ENCODE peak calls at places on chromosomes 11 and 22, in ten cellular contexts. U is HCT116, D is body of pancreas, P is IMR-90, G is K562, V is ovary, M is breast epithelium, N is GM12878, Q is sigmoid colon, S is gastrocnemius medialis. X is an unnamed sample. For H3K4me1, the result is how much of the 10 kb centered on the place peaks cover.

GRCh38 chr11:126628790-126629621 is 273.5 kb downstream of the ST3GAL4 start:
- DNase-seq in U (no peak), D (no peak), P (peak), G (no peak), V (no peak), M (no peak), N (no peak), Q (no peak), S (no peak), X (no peak)

GRCh38 chr11:120519474-120519873 is 7.9 kb downstream of the GRIK4 start:
- DNase-seq in U (no peak), D (no peak), P (no peak), G (no peak), V (no peak), M (no peak), N (no peak), Q (peak), S (no peak), X (no peak)

GRCh38 chr11:94780432-94780831 is 12.3 kb downstream of the AMOTL1 start:
- DNase-seq in U (no peak), D (no peak), P (no peak), G (no peak), V (no peak), M (no peak), N (no peak), Q (no peak), S (no peak), X (no peak)

GRCh38 chr11:98630736-98631135 is 390.0 kb upstream of the CNTN5 start:
- DNase-seq in U (no peak), D (no peak), P (no peak), G (no peak), V (no peak), M (no peak), N (no peak), Q (no peak), S (no peak), X (no peak)

GRCh38 chr11:73972187-73972586 is 10.5 kb downstream of the UCP2 start:
- DNase-seq in U (no peak), D (no peak), P (no peak), G (peak), V (no peak), M (peak), N (no peak), Q (peak), S (no peak), X (no peak)

GRCh38 chr22:24471570-24471969 is 23.6 kb upstream of the UPB1 start:
- DNase-seq in U (no peak), D (peak), P (peak), G (no peak), V (peak), M (no peak), N (no peak), Q (peak), S (peak), X (no peak)

GRCh38 chr11:117668291-117668690 is 128.7 kb downstream of the DSCAML1 start:
- DNase-seq in U (no peak), D (no peak), P (no peak), G (no peak), V (no peak), M (no peak), N (no peak), Q (no peak), S (no peak), X (no peak)

GRCh38 chr11:203945-204586 is 3.1 kb downstream of the BET1L start:
- DNase-seq in U (no peak), D (no peak), P (no peak), G (no peak), V (no peak), M (no peak), N (no peak), Q (peak), S (no peak), X (no peak)

GRCh38 chr11:84558085-84558905 is 1068.8 kb downstream of the DLG2 start:
- DNase-seq in U (peak), D (peak), P (peak), G (peak), V (no peak), M (no peak), N (no peak), Q (no peak), S (no peak), X (no peak)

GRCh38 chr11:102596578-102596977 is 28.6 kb downstream of the MMP20 start:
- DNase-seq in U (no peak), D (no peak), P (no peak), G (no peak), V (no peak), M (no peak), N (no peak), Q (no peak), S (no peak), X (no peak)

GRCh38 chr11:130121430-130121978 is 38.1 kb upstream of the ST14 start:
- DNase-seq in U (peak), D (no peak), P (peak), G (no peak), V (no peak), M (no peak), N (no peak), Q (no peak), S (no peak), X (no peak)

GRCh38 chr11:72642815-72643511 is 31.3 kb downstream of the PDE2A start:
- DNase-seq in U (peak), D (peak), P (peak), G (peak), V (peak), M (no peak), N (no peak), Q (peak), S (no peak), X (no peak)

GRCh38 chr11:35337136-35337918 is 82.0 kb downstream of the SLC1A2 start:
- DNase-seq in U (peak), D (peak), P (peak), G (peak), V (no peak), M (no peak), N (no peak), Q (no peak), S (no peak), X (no peak)

GRCh38 chr11:75763846-75764245 is 4.7 kb upstream of the DGAT2 start:
- DNase-seq in U (no peak), D (no peak), P (no peak), G (no peak), V (no peak), M (no peak), N (no peak), Q (no peak), S (no peak), X (no peak)

GRCh38 chr11:85318573-85318972 is 308.6 kb downstream of the DLG2 start:
- DNase-seq in U (no peak), D (no peak), P (no peak), G (no peak), V (no peak), M (no peak), N (no peak), Q (no peak), S (no peak), X (no peak)

GRCh38 chr11:1271002-1271401 is 38.4 kb downstream of the TOLLIP start:
- DNase-seq in U (no peak), D (no peak), P (peak), G (peak), V (no peak), M (no peak), N (no peak), Q (no peak), S (no peak), X (no peak)

GRCh38 chr11:68542617-68543016 is 82.1 kb downstream of the PPP6R3 start:
- DNase-seq in U (no peak), D (no peak), P (peak), G (no peak), V (peak), M (no peak), N (no peak), Q (peak), S (no peak), X (no peak)

GRCh38 chr22:38266120-38266519 is 6.7 kb downstream of the TMEM184B start:
- DNase-seq in U (no peak), D (peak), P (peak), G (peak), V (no peak), M (no peak), N (no peak), Q (no peak), S (no peak), X (no peak)

GRCh38 chr11:35943761-35944502 is at the start of gene LDLRAD3:
- DNase-seq in U (peak), D (peak), P (peak), G (peak), V (peak), M (peak), N (no peak), Q (peak), S (peak), X (no peak)

GRCh38 chr22:22380098-22381030 is 128.2 kb downstream of the ZNF280B start:
- DNase-seq in U (no peak), D (no peak), P (no peak), G (peak), V (no peak), M (no peak), N (no peak), Q (no peak), S (no peak), X (no peak)

DNA sequence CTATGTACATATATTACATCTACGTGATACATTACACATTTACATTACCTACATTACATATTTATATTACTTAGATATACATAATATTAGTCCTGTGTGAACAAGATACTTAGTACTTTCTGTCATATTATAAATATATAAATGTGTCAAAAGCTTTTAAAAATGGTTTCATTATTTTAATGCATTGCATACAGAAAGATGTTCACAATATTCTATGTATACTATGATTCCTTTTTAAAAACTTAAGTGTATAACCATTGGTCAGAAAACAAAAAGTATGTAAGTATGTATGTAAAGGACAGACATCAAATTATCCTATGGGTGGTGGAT is 647 bp upstream of the ZW10 start:
- DNase-seq in U (no peak), D (no peak), P (no peak), G (no peak), V (no peak), M (no peak), N (no peak), Q (no peak), S (no peak), X (no peak)
- TF ChIP-seq CTCF in U (no peak), D (no peak), P (no peak), G (no peak), V (no peak), M (peak), N (no peak), Q (no peak), S (no peak), X (no peak)

DNA sequence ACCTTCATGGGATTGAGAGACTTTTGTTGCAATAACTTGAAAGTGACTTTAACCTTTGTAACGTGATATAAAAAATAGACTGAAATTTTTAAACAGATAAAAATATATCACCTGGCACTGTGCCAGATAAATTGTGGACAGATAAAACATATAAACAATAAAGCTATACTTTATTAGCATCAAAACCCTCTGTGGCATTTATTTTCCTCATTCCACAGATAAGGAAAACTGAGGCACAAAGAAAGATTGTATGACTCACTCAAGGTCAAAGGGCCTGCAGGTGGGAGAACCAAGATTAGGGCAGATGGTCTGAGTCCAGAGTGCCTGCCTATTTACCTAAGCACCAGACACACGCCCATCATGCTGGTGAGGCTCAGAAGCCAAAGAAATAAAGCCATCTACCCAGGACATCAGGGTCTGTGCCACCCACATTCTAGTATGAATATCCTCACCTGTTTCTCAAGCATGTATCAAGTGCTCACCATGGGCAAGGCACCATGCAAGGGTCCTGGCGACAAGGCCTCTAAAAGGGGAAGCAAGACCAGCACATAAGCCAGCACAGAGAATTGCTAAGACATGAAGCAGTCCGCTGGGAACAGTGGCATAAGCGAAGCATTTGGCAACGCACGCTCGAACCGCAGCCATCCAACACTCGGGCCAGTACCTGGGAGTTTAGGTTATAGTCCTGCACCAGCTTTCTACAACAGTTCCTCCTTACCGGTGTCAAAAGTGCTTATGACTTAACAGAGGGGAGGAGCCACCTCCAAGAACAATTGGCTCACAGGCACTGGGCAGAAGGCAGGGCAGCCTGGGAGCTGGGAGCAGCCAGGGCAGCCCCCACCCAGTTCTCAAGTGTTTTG is 17.6 kb downstream of the MYH9 start:
- DNase-seq in U (no peak), D (peak), P (peak), G (peak), V (no peak), M (no peak), N (no peak), Q (peak), S (no peak), X (no peak)
- TF ChIP-seq POLR2A in U (no peak), D (peak), P (no peak), G (no peak), V (no peak), M (no peak), N (no peak), Q (peak), S (no peak), X (no peak)

DNA sequence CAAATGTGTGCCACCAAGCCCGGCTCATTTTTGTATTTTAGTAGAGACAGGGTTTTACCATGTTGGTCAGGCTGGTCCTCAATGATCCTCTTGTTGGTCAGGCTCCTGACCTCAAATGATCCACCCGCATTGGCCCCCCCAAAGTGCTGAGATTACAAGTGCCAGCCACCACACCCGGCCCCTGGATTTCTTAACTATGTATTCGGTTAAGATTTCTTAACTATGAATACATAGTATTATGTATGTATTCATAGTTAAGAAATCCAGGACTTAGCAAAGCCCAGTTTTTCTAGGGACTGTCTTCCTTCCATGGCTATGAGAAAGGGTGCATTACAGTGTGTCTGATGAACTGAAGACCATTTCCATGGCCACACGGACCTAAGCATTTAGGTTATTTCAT is 1.7 kb downstream of the C11orf91 start:
- DNase-seq in U (no peak), D (no peak), P (no peak), G (no peak), V (no peak), M (no peak), N (no peak), Q (no peak), S (no peak), X (no peak)
- H3K4me1 ChIP-seq in U (half or more), D (half or more), P (under half), G (under half), V (under half), M (under half), N (under half), Q (under half), S (half or more), X (half or more)

GRCh38 chr22:43592470-43592869 is 180.7 kb downstream of the MPPED1 start:
- DNase-seq in U (no peak), D (peak), P (peak), G (no peak), V (no peak), M (no peak), N (no peak), Q (no peak), S (no peak), X (no peak)
- TF ChIP-seq CTCF in U (peak), D (no peak), P (peak), G (peak), V (no peak), M (no peak), N (peak), Q (no peak), S (no peak), X (no peak)

GRCh38 chr11:12573707-12574106 is 100.5 kb upstream of the TEAD1 start:
- DNase-seq in U (no peak), D (no peak), P (no peak), G (no peak), V (no peak), M (no peak), N (no peak), Q (no peak), S (no peak), X (no peak)
- TF ChIP-seq POLR2A in U (no peak), D (no peak), P (no peak), G (no peak), V (no peak), M (no peak), N (no peak), Q (no peak), S (no peak), X (no peak)

DNA sequence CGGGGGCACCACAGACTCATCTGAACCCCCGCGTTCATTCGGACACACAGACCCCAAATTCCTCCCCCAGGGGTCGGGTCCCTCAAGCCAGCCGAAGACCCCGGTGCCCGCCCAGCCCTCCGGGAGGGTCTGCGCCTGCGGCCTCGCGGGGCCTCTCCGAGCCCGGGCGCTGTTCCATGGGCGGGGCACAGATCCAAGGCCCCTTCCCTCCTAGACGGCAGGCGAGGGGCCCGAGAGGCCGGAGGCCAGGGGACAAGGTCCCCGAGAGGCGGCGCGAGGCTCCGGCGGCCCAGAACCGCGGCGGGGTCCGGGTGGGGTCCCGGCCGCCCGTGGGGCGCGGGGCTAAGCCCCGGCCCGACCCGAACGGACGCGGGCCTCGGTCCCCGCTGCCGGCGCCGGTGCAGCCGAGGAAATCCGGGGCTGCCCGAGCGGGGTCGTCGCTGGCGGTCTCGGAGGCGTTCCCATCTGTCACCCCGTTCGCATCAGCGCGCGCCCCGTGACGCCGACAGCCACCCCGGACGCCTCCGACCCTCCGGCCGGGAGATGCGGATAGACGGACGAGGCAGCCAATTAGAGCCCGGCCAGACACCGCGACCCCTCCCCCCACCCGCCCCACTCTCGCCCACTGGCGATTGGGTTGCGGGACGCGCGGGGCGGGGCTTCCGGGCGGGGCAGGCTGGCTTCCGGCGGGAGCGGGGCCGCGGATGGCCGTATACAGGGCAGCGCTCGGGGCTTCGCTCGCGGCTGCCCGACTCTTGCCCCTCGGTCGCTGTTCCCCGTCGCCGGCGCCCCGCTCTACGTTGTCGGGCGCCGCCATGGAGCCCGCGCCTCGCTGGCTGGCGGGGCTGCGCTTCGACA is at the start of gene SELENOO:
- DNase-seq in U (peak), D (peak), P (peak), G (peak), V (peak), M (peak), N (no peak), Q (peak), S (peak), X (peak)
- H3K4me1 ChIP-seq in U (under half), D (under half), P (under half), G (under half), V (under half), M (under half), N (under half), Q (under half), S (under half), X (under half)

X was measured in esophagus squamous epithelium.